ENCODE peak calls at places on chromosomes 16 and 17, in ten cellular contexts. F, D, A, V, W, X, Y, Q, Z and O are unnamed samples.

GRCh38 chr17:7572588-7573323 is 6.7 kb upstream of the CD68 start:
- DNase-seq in Z (peak; percentile 98), V (peak; percentile 99), A (peak; percentile 100), Q (peak; percentile 100), X (peak; percentile 96), D (peak; percentile 99), W (peak; percentile 97), F (peak; percentile 99), Y (peak; percentile 100), O (peak; percentile 99)

GRCh38 chr16:50676684-50677225 is 4.4 kb downstream of the SNX20 start:
- DNase-seq in D (no peak), Z (no peak), W (no peak), X (no peak), Y (no peak), V (no peak), Q (no peak), A (no peak), F (no peak), O (no peak)

GRCh38 chr17:66833201-66833600 is 1.7 kb upstream of the CACNG5 start:
- DNase-seq in Z (no peak), D (no peak), A (no peak), V (no peak), F (no peak), W (no peak), X (no peak), Q (no peak), Y (no peak), O (no peak)

GRCh38 chr17:1908699-1909309 is 79.0 kb downstream of the RPA1 start:
- DNase-seq in Y (peak; percentile 70), W (peak; percentile 64), V (no peak), F (peak; percentile 52), Q (peak; percentile 57), A (peak; percentile 65), D (peak; percentile 66), X (peak; percentile 7), Z (peak; percentile 50), O (peak; percentile 69)

GRCh38 chr17:8696951-8697745 is 47.5 kb downstream of the CCDC42 start:
- DNase-seq in Z (no peak), F (no peak), V (no peak), Y (no peak), X (peak; percentile 40), W (no peak), A (no peak), D (peak; percentile 98), Q (no peak), O (no peak)

GRCh38 chr16:57648590-57649442 is 19.3 kb upstream of the ADGRG3 start:
- DNase-seq in D (peak; percentile 52), Q (peak; percentile 81), Y (peak; percentile 60), A (peak; percentile 95), F (peak; percentile 73), Z (peak; percentile 61), X (no peak), W (peak; percentile 92), V (no peak), O (peak; percentile 92)

GRCh38 chr17:43839670-43840101 is 6.7 kb upstream of the MPP3 start:
- DNase-seq in F (no peak), Z (peak; percentile 76), A (no peak), Q (no peak), X (no peak), V (no peak), W (peak; percentile 72), D (no peak), Y (no peak), O (no peak)

GRCh38 chr16:3182608-3183444 is 5.2 kb upstream of the OR1F1 start:
- DNase-seq in D (peak; percentile 51), V (no peak), W (peak; percentile 88), F (no peak), Z (no peak), X (no peak), Q (no peak), Y (peak; percentile 65), A (peak; percentile 75), O (peak; percentile 40)

GRCh38 chr17:72120878-72121163 is at the start of gene SOX9:
- DNase-seq in Z (peak; percentile 95), D (peak; percentile 98), F (peak; percentile 94), A (peak; percentile 72), W (peak; percentile 94), V (no peak), X (no peak), Q (peak; percentile 79), Y (peak; percentile 79), O (peak; percentile 90)

GRCh38 chr17:60751884-60752283 is 74.2 kb downstream of the BCAS3 start:
- DNase-seq in D (no peak), Z (no peak), F (no peak), V (no peak), X (no peak), W (no peak), Q (no peak), Y (no peak), A (no peak), O (no peak)

GRCh38 chr16:87186876-87187533 is 130.2 kb downstream of the C16orf95 start:
- DNase-seq in X (no peak), W (no peak), D (no peak), Q (no peak), Z (no peak), A (no peak), Y (no peak), V (no peak), F (no peak), O (no peak)

GRCh38 chr17:64507418-64507766 is 615 bp downstream of the CEP95 start:
- DNase-seq in Y (peak; percentile 74), D (peak; percentile 79), Z (no peak), A (no peak), Q (peak; percentile 82), W (peak; percentile 8), F (no peak), V (no peak), X (no peak), O (peak; percentile 58)

GRCh38 chr16:10368984-10369551 is 16.8 kb upstream of the ATF7IP2 start:
- DNase-seq in F (no peak), W (no peak), Z (no peak), A (no peak), Q (no peak), Y (no peak), V (no peak), D (peak; percentile 26), X (no peak), O (no peak)

GRCh38 chr16:12062343-12063003 is 85.9 kb downstream of the SNX29 start:
- DNase-seq in A (no peak), Q (no peak), X (peak; percentile 90), V (peak; percentile 89), F (peak; percentile 83), Z (peak; percentile 4), Y (peak; percentile 96), W (peak; percentile 27), D (peak; percentile 87), O (no peak)

GRCh38 chr16:62224810-62225209 is 188.6 kb upstream of the CDH8 start:
- DNase-seq in F (no peak), X (no peak), Q (no peak), V (no peak), A (no peak), Y (no peak), W (no peak), D (no peak), Z (no peak), O (no peak)
- TF ChIP-seq CTCF in F (no peak), X (no peak), Q (no peak), V (no peak), A (no peak), Y (no peak), W (no peak), D (no peak), Z (no peak), O (no peak)

DNA sequence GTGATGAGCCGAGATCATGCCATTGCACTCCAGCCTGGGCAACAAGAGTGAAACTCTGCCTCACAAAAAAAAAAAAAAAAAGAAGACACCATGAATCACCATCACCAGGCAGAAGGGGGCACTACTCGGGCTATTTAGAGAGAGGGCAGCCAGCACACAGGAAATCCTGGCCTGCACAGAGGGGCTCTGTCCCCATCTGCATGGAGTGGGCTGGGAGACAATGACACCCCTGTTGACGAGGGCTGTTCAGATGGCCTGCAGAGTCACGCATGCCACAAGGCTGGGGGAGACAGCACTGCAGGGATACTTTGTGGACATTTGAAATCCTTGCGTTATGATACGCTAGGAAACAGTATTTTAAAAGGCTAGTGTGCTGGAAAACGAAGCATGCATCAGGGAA is 48.3 kb downstream of the CUEDC1 start:
- DNase-seq in D (no peak), V (no peak), F (no peak), Z (no peak), W (no peak), Q (no peak), X (no peak), A (peak; percentile 57), Y (no peak), O (no peak)
- TF ChIP-seq CTCF in D (peak; percentile 26), V (no peak), F (peak; percentile 5), Z (peak; percentile 41), W (no peak), Q (no peak), X (no peak), A (no peak), Y (peak; percentile 62), O (no peak)

DNA sequence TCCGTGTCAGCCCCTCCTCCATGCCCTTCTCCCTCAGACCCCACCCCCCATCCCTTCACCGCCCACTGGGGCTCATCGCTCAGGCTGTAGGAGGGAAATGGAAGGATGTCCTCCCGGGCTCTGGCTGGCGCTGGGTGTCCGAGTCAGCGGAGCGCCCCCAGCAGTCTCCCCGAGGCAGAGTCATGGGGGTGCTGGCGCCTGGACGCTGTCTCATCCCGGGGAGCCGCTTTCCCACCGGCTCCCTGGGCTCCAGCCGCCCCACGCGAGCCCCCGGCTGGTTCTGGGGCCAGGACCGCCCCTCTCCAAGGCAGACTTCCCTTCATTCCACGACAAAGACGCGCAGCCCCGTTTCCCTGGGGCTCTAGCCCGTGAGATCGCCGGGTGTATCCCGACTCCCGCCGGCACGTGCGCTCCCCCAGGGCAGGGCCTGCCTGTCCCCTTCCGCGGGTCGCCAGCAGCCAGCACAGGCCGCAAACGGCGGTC is 398 bp upstream of the ANTKMT start:
- DNase-seq in Z (no peak), Y (peak; percentile 39), X (no peak), W (peak; percentile 50), Q (peak; percentile 68), F (peak; percentile 73), V (no peak), D (peak; percentile 73), A (peak; percentile 53), O (peak; percentile 74)
- TF ChIP-seq CTCF in Z (peak; percentile 29), Y (peak; percentile 44), X (no peak), W (no peak), Q (peak; percentile 24), F (no peak), V (no peak), D (peak; percentile 27), A (no peak), O (peak; percentile 32)

GRCh38 chr16:31179747-31180458 is at the start of gene FUS:
- DNase-seq in Y (peak; percentile 78), D (peak; percentile 72), W (peak; percentile 92), A (peak; percentile 87), F (peak; percentile 91), V (peak; percentile 44), Q (peak; percentile 94), X (peak; percentile 41), Z (peak; percentile 76), O (peak; percentile 96)
- TF ChIP-seq CTCF in Y (no peak), D (no peak), W (no peak), A (no peak), F (no peak), V (no peak), Q (no peak), X (no peak), Z (no peak), O (no peak)